ENCODE peak calls at places on chromosomes 13 and 19, in five cellular contexts. F is endothelial cell of umbilical vein, R is breast epithelium, Y is spleen, N is K562. T is an unnamed sample.

GRCh38 chr19:1009043-1009975 is 9.1 kb downstream of the GRIN3B start:
- DNase-seq in Y (no peak), R (no peak), N (no peak), F (no peak), T (no peak)

GRCh38 chr13:112060899-112061366 is 6.0 kb upstream of the SOX1 start:
- DNase-seq in F (no peak), N (no peak), Y (no peak), R (no peak), T (no peak)

GRCh38 chr13:60756306-60756705 is 359.3 kb downstream of the TDRD3 start:
- DNase-seq in Y (no peak), F (peak; percentile 32), N (no peak), R (no peak), T (no peak)

GRCh38 chr19:40070058-40070457 is 14.0 kb upstream of the ZNF780B start:
- DNase-seq in R (no peak), F (no peak), Y (no peak), N (no peak), T (no peak)

GRCh38 chr13:22108283-22108897 is 437.5 kb downstream of the FGF9 start:
- DNase-seq in R (no peak), Y (no peak), F (no peak), N (no peak), T (no peak)

GRCh38 chr19:49786432-49786831 is 19.6 kb downstream of the AP2A1 start:
- DNase-seq in R (no peak), Y (no peak), F (no peak), N (no peak), T (no peak)

GRCh38 chr13:43546821-43547220 is 240.0 kb downstream of the ENOX1 start:
- DNase-seq in R (no peak), N (no peak), Y (no peak), F (no peak), T (no peak)

GRCh38 chr13:95420501-95420900 is 119.2 kb upstream of the ABCC4 start:
- DNase-seq in Y (no peak), F (no peak), R (no peak), N (no peak), T (no peak)

GRCh38 chr19:47514151-47514868 is 553 bp downstream of the NAPA start:
- DNase-seq in R (no peak), N (no peak), F (no peak), Y (peak; percentile 82), T (peak; percentile 78)

GRCh38 chr19:489418-490196 is 6.7 kb upstream of the MADCAM1 start:
- DNase-seq in R (no peak), F (peak; percentile 28), N (no peak), Y (no peak), T (no peak)

GRCh38 chr13:44306401-44307192 is 67.0 kb upstream of the SERP2 start:
- DNase-seq in Y (no peak), N (no peak), F (peak; percentile 99), R (peak; percentile 66), T (peak; percentile 90)

GRCh38 chr13:44506719-44507118 is 69.4 kb downstream of the TSC22D1 start:
- DNase-seq in N (no peak), F (no peak), Y (no peak), R (no peak), T (no peak)

GRCh38 chr13:99572921-99573320 is 71.6 kb downstream of the TM9SF2 start:
- DNase-seq in F (no peak), Y (no peak), R (no peak), N (no peak), T (no peak)

GRCh38 chr19:3046621-3047306 is 15.5 kb downstream of the TLE5 start:
- DNase-seq in F (no peak), Y (no peak), R (no peak), N (peak; percentile 77), T (peak; percentile 89)

GRCh38 chr19:19538077-19538764 is at the start of gene CILP2:
- DNase-seq in N (no peak), F (no peak), R (peak; percentile 35), Y (no peak), T (peak; percentile 68)

GRCh38 chr19:3866798-3867638 is 1.8 kb downstream of the ZFR2 start:
- DNase-seq in Y (no peak), N (no peak), R (no peak), F (no peak), T (no peak)

GRCh38 chr13:111904166-111904565 is 162.8 kb upstream of the SOX1 start:
- DNase-seq in Y (peak; percentile 47), N (no peak), R (no peak), F (no peak), T (peak; percentile 18)

GRCh38 chr19:39582442-39582841 is 19.9 kb upstream of the LGALS13 start:
- DNase-seq in Y (no peak), F (no peak), N (no peak), R (no peak), T (no peak)

GRCh38 chr13:27137759-27138158 is 33.9 kb downstream of the USP12 start:
- DNase-seq in Y (no peak), R (no peak), N (peak; percentile 24), F (no peak), T (no peak)

GRCh38 chr19:24033962-24034342 is 53.0 kb upstream of the ZNF254 start:
- DNase-seq in N (peak; percentile 36), R (peak; percentile 35), F (peak; percentile 77), Y (no peak), T (peak; percentile 75)

GRCh38 chr19:36136975-36137686 is 2.7 kb upstream of the CAPNS1 start:
- DNase-seq in F (peak; percentile 70), Y (no peak), R (peak; percentile 92), N (no peak), T (peak; percentile 79)

DNA sequence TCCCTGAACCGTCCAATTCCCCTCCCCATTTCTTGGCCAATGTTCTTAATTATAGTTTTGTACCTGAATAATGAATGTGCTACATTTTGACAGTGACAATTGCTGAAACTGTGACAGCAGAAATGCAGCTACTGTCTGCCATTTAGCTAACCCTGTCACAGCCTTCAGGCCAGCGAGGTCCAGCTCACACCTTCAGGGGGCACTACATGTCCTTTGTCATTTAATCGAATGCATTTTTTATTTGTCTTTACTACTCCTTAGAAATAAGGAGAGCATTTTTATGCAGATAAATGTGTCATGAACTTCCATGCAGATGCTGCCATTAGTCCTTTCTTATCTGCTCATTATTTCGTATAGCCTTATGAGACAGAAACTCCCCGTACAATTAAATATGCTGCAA is 159.9 kb downstream of the MZT1 start:
- DNase-seq in Y (no peak), R (no peak), N (no peak), F (no peak), T (no peak)
- TF ChIP-seq CTCF in Y (no peak), R (no peak), N (no peak), F (no peak), T (no peak)

DNA sequence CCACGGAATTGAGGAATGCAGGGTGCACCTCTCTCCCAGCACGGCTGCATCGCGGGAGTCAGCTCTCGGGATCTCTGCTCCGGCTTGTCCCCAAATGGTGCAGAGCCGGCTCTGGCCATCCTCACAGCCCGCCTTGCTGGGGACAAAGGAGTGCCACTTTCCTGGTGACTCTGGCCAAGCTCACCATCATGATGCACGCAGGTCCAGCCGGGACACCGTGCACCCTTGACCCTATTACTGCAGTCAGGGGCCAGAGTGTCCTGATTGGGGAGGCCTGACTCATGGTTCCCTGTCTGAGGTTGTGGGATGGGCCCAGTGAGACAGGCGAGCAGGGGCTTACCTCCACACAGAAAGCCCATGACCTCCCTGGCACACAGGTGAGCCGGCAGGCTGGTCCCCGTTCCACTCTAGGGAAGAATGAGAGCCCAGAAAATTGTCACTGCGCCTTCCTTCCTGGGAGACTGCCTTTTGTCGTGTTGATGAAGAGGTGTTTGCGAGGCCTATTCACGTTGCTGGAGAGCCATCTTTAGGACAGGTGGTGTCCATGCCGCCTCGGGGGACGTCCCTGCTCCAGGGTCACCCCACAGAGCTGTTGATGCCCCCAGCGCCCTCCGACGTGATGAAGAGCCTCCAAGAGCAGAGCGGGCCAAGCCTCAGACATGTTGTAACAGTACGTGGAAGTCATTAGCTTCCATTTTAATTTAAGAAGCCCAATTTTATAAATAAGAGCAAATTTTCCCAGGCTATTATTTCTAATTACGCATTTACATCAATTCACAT is 18.5 kb upstream of the VSTM2B start:
- DNase-seq in F (no peak), Y (peak; percentile 64), N (no peak), R (no peak), T (peak; percentile 56)
- H3K27ac ChIP-seq in F (no peak overlapping the region), Y (no peak overlapping the region), N (no peak overlapping the region), R (no peak overlapping the region), T (no peak overlapping the region)

GRCh38 chr19:41264581-41265375 is 606 bp downstream of the HNRNPUL1 start:
- DNase-seq in Y (no peak), R (peak; percentile 54), N (peak; percentile 72), F (peak; percentile 30), T (peak; percentile 84)
- TF ChIP-seq POLR2AphosphoS5 in Y (no peak), R (no peak), N (peak; percentile 13), F (no peak), T (no peak)

GRCh38 chr13:110369400-110369799 is 62.3 kb downstream of the COL4A2 start:
- DNase-seq in N (no peak), F (no peak), R (no peak), Y (no peak), T (no peak)
- TF ChIP-seq CTCF in N (no peak), F (no peak), R (no peak), Y (no peak), T (no peak)

GRCh38 chr13:33953203-33953602 is 135.3 kb downstream of the RFC3 start:
- DNase-seq in F (peak; percentile 13), Y (no peak), R (no peak), N (no peak), T (no peak)
- H3K27ac ChIP-seq in F (no peak overlapping the region), Y (no peak overlapping the region), R (no peak overlapping the region), N (no peak overlapping the region), T (no peak overlapping the region)

GRCh38 chr13:48223016-48223385 is 10.0 kb upstream of the ITM2B start:
- DNase-seq in F (no peak), N (no peak), Y (no peak), R (no peak), T (no peak)

GRCh38 chr13:48221301-48222190 is 11.5 kb upstream of the ITM2B start:
- DNase-seq in Y (no peak), F (peak; percentile 41), R (no peak), N (no peak), T (peak; percentile 68)

GRCh38 chr13:48220592-48221300 is 12.3 kb upstream of the ITM2B start:
- DNase-seq in F (no peak), R (no peak), N (no peak), Y (no peak), T (no peak)

DNA sequence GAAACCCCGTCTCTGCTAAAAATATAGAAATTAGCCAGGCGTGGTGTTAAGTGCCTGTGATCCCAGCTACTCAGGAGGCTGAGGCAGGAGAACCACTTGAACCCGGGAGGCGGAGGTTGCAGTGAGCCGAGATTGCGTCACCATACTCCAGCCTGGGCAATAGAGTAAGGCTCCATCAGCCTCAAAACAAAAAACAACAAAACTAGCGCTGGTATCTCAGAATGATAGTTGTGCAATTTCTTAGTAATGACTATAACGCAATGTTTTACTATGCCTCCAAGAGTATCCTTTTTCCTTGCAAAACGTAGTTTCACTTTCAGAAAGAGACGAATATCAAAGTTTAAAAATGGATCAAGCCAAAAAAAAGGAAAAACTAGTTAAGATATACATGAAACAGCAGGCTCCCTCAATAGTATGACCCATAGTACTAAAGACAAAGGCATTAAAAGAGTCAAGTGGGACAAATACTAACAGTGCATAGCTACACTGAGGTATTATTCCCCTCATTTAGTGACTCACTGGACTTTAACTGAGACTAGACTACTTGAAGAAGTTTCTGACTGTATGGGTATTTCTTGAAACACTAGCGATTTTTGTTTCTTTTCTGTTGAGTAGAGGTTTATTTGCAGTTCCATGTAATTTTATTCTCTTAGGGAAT is 10.5 kb upstream of the ITM2B start:
- DNase-seq in Y (no peak), F (no peak), R (no peak), N (no peak), T (peak; percentile 73)
- TF ChIP-seq POLR2AphosphoS5 in Y (peak; percentile 11), F (no peak), R (no peak), N (no peak), T (no peak)

T was measured in sigmoid colon.